ENCODE peak calls at places on chromosome 5, in ten cellular contexts. One of them, this sample, is unnamed.

GRCh38 chr5:141849371-141850182 is 28.6 kb downstream of the PCDH1 start:
- DNase-seq in AG04450: no peak
- DNase-seq in fibroblast of villous mesenchyme: peak
- DNase-seq in effector memory CD4-positive, alpha-beta T cell: peak
- DNase-seq in adipocyte: peak
- DNase-seq in mesendoderm: peak
- DNase-seq in A549: peak
- DNase-seq in astrocyte: peak
- DNase-seq in GM23248: peak
- DNase-seq in AG04449: no peak
- DNase-seq in this sample: no peak

GRCh38 chr5:19927919-19928318 is 60.1 kb downstream of the CDH18 start:
- DNase-seq in AG04449: no peak
- DNase-seq in GM23248: no peak
- DNase-seq in mesendoderm: peak
- DNase-seq in fibroblast of villous mesenchyme: peak
- DNase-seq in A549: no peak
- DNase-seq in astrocyte: no peak
- DNase-seq in adipocyte: peak
- DNase-seq in AG04450: no peak
- DNase-seq in effector memory CD4-positive, alpha-beta T cell: no peak
- DNase-seq in this sample: no peak

GRCh38 chr5:31477516-31477915 is 54.4 kb downstream of the DROSHA start:
- DNase-seq in fibroblast of villous mesenchyme: no peak
- DNase-seq in adipocyte: no peak
- DNase-seq in AG04449: no peak
- DNase-seq in A549: no peak
- DNase-seq in AG04450: no peak
- DNase-seq in astrocyte: no peak
- DNase-seq in mesendoderm: no peak
- DNase-seq in effector memory CD4-positive, alpha-beta T cell: no peak
- DNase-seq in GM23248: no peak
- DNase-seq in this sample: no peak

GRCh38 chr5:52981507-52981906 is 7.6 kb upstream of the ITGA2 start:
- DNase-seq in adipocyte: no peak
- DNase-seq in GM23248: no peak
- DNase-seq in astrocyte: no peak
- DNase-seq in AG04450: no peak
- DNase-seq in effector memory CD4-positive, alpha-beta T cell: no peak
- DNase-seq in fibroblast of villous mesenchyme: no peak
- DNase-seq in A549: no peak
- DNase-seq in mesendoderm: no peak
- DNase-seq in AG04449: no peak
- DNase-seq in this sample: no peak

GRCh38 chr5:108148715-108149139 is 233.2 kb downstream of the FBXL17 start:
- DNase-seq in effector memory CD4-positive, alpha-beta T cell: no peak
- DNase-seq in fibroblast of villous mesenchyme: peak
- DNase-seq in AG04449: no peak
- DNase-seq in astrocyte: peak
- DNase-seq in GM23248: peak
- DNase-seq in AG04450: no peak
- DNase-seq in A549: peak
- DNase-seq in adipocyte: peak
- DNase-seq in mesendoderm: peak
- DNase-seq in this sample: no peak

GRCh38 chr5:155402927-155403645 is 389.5 kb downstream of the KIF4B start:
- DNase-seq in GM23248: no peak
- DNase-seq in mesendoderm: peak
- DNase-seq in AG04449: no peak
- DNase-seq in adipocyte: no peak
- DNase-seq in A549: no peak
- DNase-seq in effector memory CD4-positive, alpha-beta T cell: no peak
- DNase-seq in astrocyte: no peak
- DNase-seq in AG04450: no peak
- DNase-seq in fibroblast of villous mesenchyme: no peak
- DNase-seq in this sample: peak

GRCh38 chr5:57211039-57211438 is 37.2 kb downstream of the GPBP1 start:
- DNase-seq in fibroblast of villous mesenchyme: no peak
- DNase-seq in astrocyte: no peak
- DNase-seq in AG04449: no peak
- DNase-seq in AG04450: no peak
- DNase-seq in A549: no peak
- DNase-seq in GM23248: no peak
- DNase-seq in effector memory CD4-positive, alpha-beta T cell: no peak
- DNase-seq in adipocyte: no peak
- DNase-seq in mesendoderm: no peak
- DNase-seq in this sample: no peak

GRCh38 chr5:6713274-6714181 is at the start of gene TENT4A:
- DNase-seq in AG04450: no peak
- DNase-seq in astrocyte: peak
- DNase-seq in GM23248: peak
- DNase-seq in AG04449: no peak
- DNase-seq in mesendoderm: no peak
- DNase-seq in fibroblast of villous mesenchyme: no peak
- DNase-seq in effector memory CD4-positive, alpha-beta T cell: peak
- DNase-seq in adipocyte: peak
- DNase-seq in A549: peak
- DNase-seq in this sample: no peak

GRCh38 chr5:127086583-127086982 is 13.3 kb upstream of the C5orf63 start:
- DNase-seq in A549: no peak
- DNase-seq in mesendoderm: no peak
- DNase-seq in effector memory CD4-positive, alpha-beta T cell: no peak
- DNase-seq in GM23248: no peak
- DNase-seq in fibroblast of villous mesenchyme: no peak
- DNase-seq in adipocyte: no peak
- DNase-seq in astrocyte: no peak
- DNase-seq in AG04449: no peak
- DNase-seq in AG04450: no peak
- DNase-seq in this sample: no peak

GRCh38 chr5:132083065-132083678 is 9.6 kb downstream of the CSF2 start:
- DNase-seq in adipocyte: no peak
- DNase-seq in mesendoderm: no peak
- DNase-seq in astrocyte: no peak
- DNase-seq in A549: no peak
- DNase-seq in AG04450: no peak
- DNase-seq in GM23248: no peak
- DNase-seq in AG04449: no peak
- DNase-seq in fibroblast of villous mesenchyme: no peak
- DNase-seq in effector memory CD4-positive, alpha-beta T cell: no peak
- DNase-seq in this sample: no peak

GRCh38 chr5:72145351-72145750 is 38.1 kb downstream of the MAP1B start:
- DNase-seq in GM23248: peak
- DNase-seq in astrocyte: no peak
- DNase-seq in AG04450: no peak
- DNase-seq in A549: no peak
- DNase-seq in effector memory CD4-positive, alpha-beta T cell: no peak
- DNase-seq in AG04449: no peak
- DNase-seq in mesendoderm: no peak
- DNase-seq in adipocyte: peak
- DNase-seq in fibroblast of villous mesenchyme: no peak
- DNase-seq in this sample: no peak

GRCh38 chr5:41219655-41220269 is 6.4 kb upstream of the C6 start:
- DNase-seq in mesendoderm: no peak
- DNase-seq in A549: no peak
- DNase-seq in GM23248: no peak
- DNase-seq in AG04450: no peak
- DNase-seq in AG04449: no peak
- DNase-seq in effector memory CD4-positive, alpha-beta T cell: no peak
- DNase-seq in adipocyte: no peak
- DNase-seq in astrocyte: peak
- DNase-seq in fibroblast of villous mesenchyme: peak
- DNase-seq in this sample: no peak

GRCh38 chr5:114050087-114050486 is 311.8 kb upstream of the KCNN2 start:
- DNase-seq in A549: no peak
- DNase-seq in effector memory CD4-positive, alpha-beta T cell: no peak
- DNase-seq in adipocyte: no peak
- DNase-seq in AG04449: no peak
- DNase-seq in GM23248: no peak
- DNase-seq in astrocyte: no peak
- DNase-seq in AG04450: no peak
- DNase-seq in fibroblast of villous mesenchyme: no peak
- DNase-seq in mesendoderm: no peak
- DNase-seq in this sample: no peak

GRCh38 chr5:114053377-114053776 is 308.5 kb upstream of the KCNN2 start:
- DNase-seq in effector memory CD4-positive, alpha-beta T cell: no peak
- DNase-seq in fibroblast of villous mesenchyme: no peak
- DNase-seq in AG04449: no peak
- DNase-seq in mesendoderm: no peak
- DNase-seq in astrocyte: no peak
- DNase-seq in A549: no peak
- DNase-seq in adipocyte: no peak
- DNase-seq in GM23248: no peak
- DNase-seq in AG04450: no peak
- DNase-seq in this sample: no peak

GRCh38 chr5:114055318-114055788 is 306.5 kb upstream of the KCNN2 start:
- DNase-seq in adipocyte: peak
- DNase-seq in effector memory CD4-positive, alpha-beta T cell: no peak
- DNase-seq in fibroblast of villous mesenchyme: peak
- DNase-seq in astrocyte: peak
- DNase-seq in GM23248: peak
- DNase-seq in AG04449: no peak
- DNase-seq in AG04450: peak
- DNase-seq in A549: no peak
- DNase-seq in mesendoderm: peak
- DNase-seq in this sample: no peak

GRCh38 chr5:114055810-114056476 is 305.9 kb upstream of the KCNN2 start:
- DNase-seq in adipocyte: peak
- DNase-seq in astrocyte: no peak
- DNase-seq in GM23248: no peak
- DNase-seq in mesendoderm: peak
- DNase-seq in A549: no peak
- DNase-seq in AG04450: no peak
- DNase-seq in AG04449: no peak
- DNase-seq in effector memory CD4-positive, alpha-beta T cell: no peak
- DNase-seq in fibroblast of villous mesenchyme: no peak
- DNase-seq in this sample: no peak
- H3K4me3 ChIP-seq in adipocyte: peak
- H3K4me3 ChIP-seq in astrocyte: peak
- H3K4me3 ChIP-seq in GM23248: peak
- H3K4me3 ChIP-seq in mesendoderm: peak
- H3K4me3 ChIP-seq in A549: peak
- H3K4me3 ChIP-seq in AG04450: peak
- H3K4me3 ChIP-seq in AG04449: peak
- H3K4me3 ChIP-seq in effector memory CD4-positive, alpha-beta T cell: no peak
- H3K4me3 ChIP-seq in fibroblast of villous mesenchyme: peak
- H3K4me3 ChIP-seq in this sample: no peak

GRCh38 chr5:54986269-54986654 is 869 bp upstream of the ESM1 start:
- DNase-seq in A549: no peak
- DNase-seq in AG04449: no peak
- DNase-seq in adipocyte: no peak
- DNase-seq in AG04450: no peak
- DNase-seq in GM23248: no peak
- DNase-seq in effector memory CD4-positive, alpha-beta T cell: no peak
- DNase-seq in mesendoderm: no peak
- DNase-seq in fibroblast of villous mesenchyme: no peak
- DNase-seq in astrocyte: peak
- DNase-seq in this sample: no peak
- H3K4me3 ChIP-seq in A549: no peak
- H3K4me3 ChIP-seq in AG04449: no peak
- H3K4me3 ChIP-seq in adipocyte: no peak
- H3K4me3 ChIP-seq in AG04450: no peak
- H3K4me3 ChIP-seq in GM23248: peak
- H3K4me3 ChIP-seq in effector memory CD4-positive, alpha-beta T cell: no peak
- H3K4me3 ChIP-seq in mesendoderm: no peak
- H3K4me3 ChIP-seq in fibroblast of villous mesenchyme: no peak
- H3K4me3 ChIP-seq in astrocyte: peak
- H3K4me3 ChIP-seq in this sample: no peak

GRCh38 chr5:73160239-73160671 is 12.7 kb upstream of the TMEM174 start:
- DNase-seq in A549: no peak
- DNase-seq in AG04449: no peak
- DNase-seq in AG04450: no peak
- DNase-seq in adipocyte: no peak
- DNase-seq in GM23248: no peak
- DNase-seq in mesendoderm: no peak
- DNase-seq in fibroblast of villous mesenchyme: no peak
- DNase-seq in effector memory CD4-positive, alpha-beta T cell: no peak
- DNase-seq in astrocyte: peak
- DNase-seq in this sample: no peak
- H3K4me3 ChIP-seq in A549: no peak
- H3K4me3 ChIP-seq in AG04449: no peak
- H3K4me3 ChIP-seq in AG04450: no peak
- H3K4me3 ChIP-seq in adipocyte: no peak
- H3K4me3 ChIP-seq in GM23248: no peak
- H3K4me3 ChIP-seq in mesendoderm: no peak
- H3K4me3 ChIP-seq in fibroblast of villous mesenchyme: no peak
- H3K4me3 ChIP-seq in effector memory CD4-positive, alpha-beta T cell: no peak
- H3K4me3 ChIP-seq in astrocyte: no peak
- H3K4me3 ChIP-seq in this sample: no peak

GRCh38 chr5:177358333-177358939 is 712 bp downstream of the RGS14 start:
- DNase-seq in fibroblast of villous mesenchyme: no peak
- DNase-seq in A549: no peak
- DNase-seq in AG04449: no peak
- DNase-seq in effector memory CD4-positive, alpha-beta T cell: no peak
- DNase-seq in mesendoderm: no peak
- DNase-seq in astrocyte: no peak
- DNase-seq in adipocyte: no peak
- DNase-seq in AG04450: no peak
- DNase-seq in GM23248: no peak
- DNase-seq in this sample: no peak
- H3K4me3 ChIP-seq in fibroblast of villous mesenchyme: no peak
- H3K4me3 ChIP-seq in A549: no peak
- H3K4me3 ChIP-seq in AG04449: no peak
- H3K4me3 ChIP-seq in effector memory CD4-positive, alpha-beta T cell: peak
- H3K4me3 ChIP-seq in mesendoderm: no peak
- H3K4me3 ChIP-seq in astrocyte: no peak
- H3K4me3 ChIP-seq in adipocyte: no peak
- H3K4me3 ChIP-seq in AG04450: no peak
- H3K4me3 ChIP-seq in GM23248: no peak
- H3K4me3 ChIP-seq in this sample: peak

GRCh38 chr5:119307170-119307569 is 48.6 kb upstream of the TNFAIP8 start:
- DNase-seq in AG04449: no peak
- DNase-seq in effector memory CD4-positive, alpha-beta T cell: no peak
- DNase-seq in astrocyte: no peak
- DNase-seq in fibroblast of villous mesenchyme: no peak
- DNase-seq in A549: no peak
- DNase-seq in GM23248: no peak
- DNase-seq in AG04450: no peak
- DNase-seq in mesendoderm: no peak
- DNase-seq in adipocyte: no peak
- DNase-seq in this sample: no peak
- H3K4me3 ChIP-seq in AG04449: no peak
- H3K4me3 ChIP-seq in effector memory CD4-positive, alpha-beta T cell: no peak
- H3K4me3 ChIP-seq in astrocyte: no peak
- H3K4me3 ChIP-seq in fibroblast of villous mesenchyme: no peak
- H3K4me3 ChIP-seq in A549: no peak
- H3K4me3 ChIP-seq in GM23248: no peak
- H3K4me3 ChIP-seq in AG04450: no peak
- H3K4me3 ChIP-seq in mesendoderm: no peak
- H3K4me3 ChIP-seq in adipocyte: no peak
- H3K4me3 ChIP-seq in this sample: no peak

GRCh38 chr5:111227226-111227782 is 3.1 kb downstream of the CAMK4 start:
- DNase-seq in AG04450: no peak
- DNase-seq in fibroblast of villous mesenchyme: no peak
- DNase-seq in astrocyte: peak
- DNase-seq in AG04449: no peak
- DNase-seq in effector memory CD4-positive, alpha-beta T cell: no peak
- DNase-seq in A549: no peak
- DNase-seq in mesendoderm: no peak
- DNase-seq in GM23248: no peak
- DNase-seq in adipocyte: no peak
- DNase-seq in this sample: no peak
- H3K4me3 ChIP-seq in AG04450: no peak
- H3K4me3 ChIP-seq in fibroblast of villous mesenchyme: no peak
- H3K4me3 ChIP-seq in astrocyte: no peak
- H3K4me3 ChIP-seq in AG04449: no peak
- H3K4me3 ChIP-seq in effector memory CD4-positive, alpha-beta T cell: peak
- H3K4me3 ChIP-seq in A549: no peak
- H3K4me3 ChIP-seq in mesendoderm: no peak
- H3K4me3 ChIP-seq in GM23248: no peak
- H3K4me3 ChIP-seq in adipocyte: no peak
- H3K4me3 ChIP-seq in this sample: no peak